ENCODE peak calls at places on chromosomes 5 and 9, in four cellular contexts. A, Q, M and C are unnamed samples. For H3K36me3, the result is how much of the 10 kb centered on the place peaks cover.

GRCh38 chr9:109467936-109468335 is 30.2 kb downstream of the PTPN3 start:
- DNase-seq in M (no peak), A (no peak), Q (peak), C (no peak)

GRCh38 chr5:156191547-156191946 is 135.4 kb upstream of the SGCD start:
- DNase-seq in Q (no peak), M (no peak), A (peak), C (no peak)

GRCh38 chr9:128077847-128078503 is 9.9 kb downstream of the SLC25A25 start:
- DNase-seq in A (no peak), Q (no peak), M (no peak), C (no peak)

GRCh38 chr9:128114326-128115186 is 13.0 kb downstream of the PTGES2 start:
- DNase-seq in M (no peak), Q (no peak), A (no peak), C (no peak)

GRCh38 chr5:142984016-142984415 is 213.8 kb downstream of the ARHGAP26 start:
- DNase-seq in M (no peak), Q (peak), A (no peak), C (no peak)

GRCh38 chr9:135887585-135888050 is 19.7 kb downstream of the CAMSAP1 start:
- DNase-seq in Q (no peak), A (peak), M (no peak), C (no peak)

GRCh38 chr5:149719666-149720065 is 10.4 kb upstream of the PPARGC1B start:
- DNase-seq in Q (no peak), M (no peak), A (no peak), C (no peak)

GRCh38 chr9:84975926-84976325 is 306.4 kb downstream of the NTRK2 start:
- DNase-seq in Q (no peak), A (peak), M (no peak), C (no peak)

GRCh38 chr5:96835727-96836126 is 28.0 kb upstream of the ERAP1 start:
- DNase-seq in A (no peak), M (no peak), Q (no peak), C (no peak)

GRCh38 chr9:34139477-34140146 is 13.1 kb upstream of the DCAF12 start:
- DNase-seq in Q (peak), M (no peak), A (peak), C (no peak)

GRCh38 chr5:73957397-73958001 is 331.5 kb downstream of the ARHGEF28 start:
- DNase-seq in M (no peak), A (peak), Q (peak), C (no peak)

GRCh38 chr5:38596997-38597396 is 40.6 kb upstream of the LIFR start:
- DNase-seq in A (peak), M (no peak), Q (no peak), C (no peak)

GRCh38 chr5:146165469-146165868 is 17.0 kb downstream of the LARS1 start:
- DNase-seq in A (no peak), Q (peak), M (no peak), C (no peak)

GRCh38 chr5:44875661-44876250 is 67.0 kb downstream of the MRPS30 start:
- DNase-seq in A (peak), Q (peak), M (no peak), C (no peak)

GRCh38 chr5:173581408-173582197 is 34.8 kb downstream of the BOD1 start:
- DNase-seq in Q (peak), A (peak), M (peak), C (peak)

GRCh38 chr5:109479260-109479860 is 69.6 kb upstream of the PJA2 start:
- DNase-seq in Q (peak), M (no peak), A (no peak), C (peak)

GRCh38 chr9:76576344-76576743 is 117.4 kb downstream of the GCNT1 start:
- DNase-seq in M (no peak), Q (peak), A (peak), C (peak)

GRCh38 chr5:125026900-125027731 is 280.7 kb upstream of the ZNF608 start:
- DNase-seq in A (peak), Q (no peak), M (no peak), C (no peak)

GRCh38 chr5:111782171-111782570 is 25.2 kb upstream of the NREP start:
- DNase-seq in M (no peak), Q (peak), A (no peak), C (no peak)

GRCh38 chr9:133825555-133826198 is 87.5 kb upstream of the SARDH start:
- DNase-seq in M (no peak), A (no peak), Q (peak), C (no peak)

GRCh38 chr5:994272-994607 is 14.4 kb upstream of the NKD2 start:
- DNase-seq in Q (no peak), A (no peak), M (no peak), C (no peak)

GRCh38 chr9:101437806-101438232 is 2.2 kb upstream of the ALDOB start:
- DNase-seq in A (no peak), Q (no peak), M (no peak), C (no peak)

GRCh38 chr9:111427186-111427585 is 57.0 kb downstream of the ECPAS start:
- DNase-seq in M (no peak), A (peak), Q (peak), C (peak)

GRCh38 chr9:81092057-81092456 is 597.3 kb downstream of the TLE1 start:
- DNase-seq in A (no peak), M (no peak), Q (peak), C (no peak)

GRCh38 chr9:12972608-12973589 is 198.1 kb downstream of the LURAP1L start:
- DNase-seq in A (no peak), M (no peak), Q (no peak), C (no peak)

DNA sequence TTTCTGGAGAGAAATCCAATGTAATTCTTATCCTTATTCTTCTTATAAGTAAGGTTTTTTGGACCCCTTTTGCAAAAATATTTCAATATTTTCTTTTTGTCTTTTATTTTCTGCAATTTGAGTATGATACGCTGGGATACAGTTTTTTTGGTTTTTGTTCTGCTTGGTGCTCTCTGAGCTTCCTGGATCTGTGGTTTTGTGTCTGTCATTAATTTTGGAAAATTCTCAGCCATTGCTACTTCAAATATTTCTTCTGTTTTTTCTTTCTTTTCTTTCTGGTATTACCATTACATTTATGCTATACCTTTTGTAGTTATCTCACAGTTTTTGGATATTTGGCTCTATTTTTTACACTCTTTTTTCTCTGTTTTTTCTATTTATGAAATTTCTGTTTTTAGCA is 50.1 kb downstream of the ZNF618 start:
- DNase-seq in Q (no peak), M (no peak), A (no peak), C (no peak)
- H3K36me3 ChIP-seq in Q (under half), M (under half), A (under half), C (under half)

DNA sequence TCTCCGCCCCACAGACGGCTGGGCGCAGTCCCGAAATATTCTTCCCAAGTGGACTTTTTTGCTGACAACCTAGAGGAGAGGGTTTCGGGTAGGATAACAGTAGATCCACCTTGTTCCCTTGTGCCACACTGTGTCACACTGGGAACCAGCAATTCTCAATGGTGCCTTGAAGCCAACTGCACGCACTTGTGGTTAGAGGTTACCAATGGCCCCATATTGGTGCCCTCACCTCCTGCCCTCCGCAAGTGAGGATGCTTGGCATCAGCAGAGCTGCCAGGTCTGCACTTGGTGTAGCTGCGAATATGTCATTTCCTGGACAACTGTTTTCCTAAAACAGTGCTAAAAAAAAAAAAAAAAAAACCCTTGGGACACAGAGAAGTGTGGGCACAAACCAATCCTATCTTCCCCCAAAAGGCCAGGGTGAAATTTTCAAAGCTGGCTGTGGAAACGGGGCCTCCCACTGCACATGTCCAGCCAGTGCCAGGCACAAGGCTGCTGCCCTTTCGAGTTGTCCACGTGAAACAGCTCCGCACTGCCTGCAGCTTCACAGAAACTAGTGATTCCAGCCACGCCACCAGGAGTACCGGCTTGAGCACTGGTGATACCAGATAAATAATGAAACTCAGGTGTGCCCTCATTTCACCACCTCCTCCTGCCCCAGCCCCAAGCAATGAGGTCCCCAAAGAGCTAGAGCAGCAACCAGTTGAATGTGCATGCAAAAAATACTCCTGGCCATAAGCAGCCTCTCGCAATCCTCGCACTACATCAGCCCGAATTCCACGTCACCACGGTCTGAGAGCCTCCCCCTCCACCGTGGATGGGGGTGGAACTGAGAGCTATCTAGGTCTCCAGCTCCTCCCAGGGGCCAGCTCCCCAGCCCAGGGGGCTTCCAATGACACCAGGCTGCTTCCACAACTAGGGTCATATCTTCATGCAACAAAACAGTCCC is 51.2 kb downstream of the USP20 start:
- DNase-seq in M (no peak), A (no peak), Q (no peak), C (peak)
- H2AK5ac ChIP-seq in M (peak), A (no peak), Q (peak), C (peak)

GRCh38 chr5:7882926-7883325 is 14.0 kb downstream of the MTRR start:
- DNase-seq in A (no peak), M (no peak), Q (no peak), C (no peak)
- H3K36me3 ChIP-seq in A (under half), M (under half), Q (under half), C (under half)

GRCh38 chr9:121764371-121764730 is 112.9 kb downstream of the DAB2IP start:
- DNase-seq in M (no peak), A (no peak), Q (no peak), C (no peak)
- H2AK5ac ChIP-seq in M (no peak), A (no peak), Q (peak), C (no peak)